ENCODE peak calls at places on chromosomes 6 and 20, in six cellular contexts. One of them, this sample, is unnamed.

GRCh38 chr6:90374201-90374600 is 77.6 kb upstream of the BACH2 start:
- DNase-seq in B cell: no peak
- DNase-seq in fibroblast of the conjunctiva: no peak
- DNase-seq in Calu3: no peak
- DNase-seq in activated CD4-positive, alpha-beta T cell treated with anti-CD3 and anti-CD28 coated beads, Interleukin-2, amount 50 U/mL, for 4 hours: no peak
- DNase-seq in PC-9: no peak
- DNase-seq in this sample: no peak

GRCh38 chr6:80304014-80304413 is 197.5 kb downstream of the BCKDHB start:
- DNase-seq in B cell: no peak
- DNase-seq in fibroblast of the conjunctiva: no peak
- DNase-seq in Calu3: no peak
- DNase-seq in activated CD4-positive, alpha-beta T cell treated with anti-CD3 and anti-CD28 coated beads, Interleukin-2, amount 50 U/mL, for 4 hours: no peak
- DNase-seq in PC-9: no peak
- DNase-seq in this sample: no peak

GRCh38 chr20:4082406-4083102 is 67.2 kb upstream of the RNF24 start:
- DNase-seq in B cell: peak; percentile 49
- DNase-seq in fibroblast of the conjunctiva: no peak
- DNase-seq in Calu3: no peak
- DNase-seq in activated CD4-positive, alpha-beta T cell treated with anti-CD3 and anti-CD28 coated beads, Interleukin-2, amount 50 U/mL, for 4 hours: peak; percentile 12
- DNase-seq in PC-9: peak; percentile 37
- DNase-seq in this sample: peak; percentile 40

GRCh38 chr6:89724981-89725380 is 86.4 kb upstream of the LYRM2 start:
- DNase-seq in B cell: no peak
- DNase-seq in fibroblast of the conjunctiva: no peak
- DNase-seq in Calu3: no peak
- DNase-seq in activated CD4-positive, alpha-beta T cell treated with anti-CD3 and anti-CD28 coated beads, Interleukin-2, amount 50 U/mL, for 4 hours: no peak
- DNase-seq in PC-9: no peak
- DNase-seq in this sample: no peak

GRCh38 chr6:108336971-108337370 is 42.1 kb downstream of the AFG1L start:
- DNase-seq in B cell: no peak
- DNase-seq in fibroblast of the conjunctiva: no peak
- DNase-seq in Calu3: no peak
- DNase-seq in activated CD4-positive, alpha-beta T cell treated with anti-CD3 and anti-CD28 coated beads, Interleukin-2, amount 50 U/mL, for 4 hours: no peak
- DNase-seq in PC-9: no peak
- DNase-seq in this sample: no peak

GRCh38 chr6:139149383-139149782 is 14.5 kb downstream of the HECA start:
- DNase-seq in B cell: no peak
- DNase-seq in fibroblast of the conjunctiva: peak; percentile 20
- DNase-seq in Calu3: no peak
- DNase-seq in activated CD4-positive, alpha-beta T cell treated with anti-CD3 and anti-CD28 coated beads, Interleukin-2, amount 50 U/mL, for 4 hours: no peak
- DNase-seq in PC-9: no peak
- DNase-seq in this sample: no peak

GRCh38 chr6:140774080-140774505 is 1358.6 kb upstream of the GJE1 start:
- DNase-seq in B cell: no peak
- DNase-seq in fibroblast of the conjunctiva: peak; percentile 56
- DNase-seq in Calu3: peak; percentile 0
- DNase-seq in activated CD4-positive, alpha-beta T cell treated with anti-CD3 and anti-CD28 coated beads, Interleukin-2, amount 50 U/mL, for 4 hours: no peak
- DNase-seq in PC-9: peak; percentile 2
- DNase-seq in this sample: peak; percentile 25

GRCh38 chr20:3679749-3680700 is 1.8 kb downstream of the ADAM33 start:
- DNase-seq in B cell: no peak
- DNase-seq in fibroblast of the conjunctiva: peak; percentile 73
- DNase-seq in Calu3: no peak
- DNase-seq in activated CD4-positive, alpha-beta T cell treated with anti-CD3 and anti-CD28 coated beads, Interleukin-2, amount 50 U/mL, for 4 hours: no peak
- DNase-seq in PC-9: no peak
- DNase-seq in this sample: no peak

GRCh38 chr6:158573542-158573931 is 13.6 kb downstream of the TMEM181 start:
- DNase-seq in B cell: no peak
- DNase-seq in fibroblast of the conjunctiva: no peak
- DNase-seq in Calu3: no peak
- DNase-seq in activated CD4-positive, alpha-beta T cell treated with anti-CD3 and anti-CD28 coated beads, Interleukin-2, amount 50 U/mL, for 4 hours: no peak
- DNase-seq in PC-9: no peak
- DNase-seq in this sample: no peak

GRCh38 chr20:34058831-34059230 is 53.2 kb downstream of the EIF2S2 start:
- DNase-seq in B cell: peak; percentile 46
- DNase-seq in fibroblast of the conjunctiva: no peak
- DNase-seq in Calu3: no peak
- DNase-seq in activated CD4-positive, alpha-beta T cell treated with anti-CD3 and anti-CD28 coated beads, Interleukin-2, amount 50 U/mL, for 4 hours: no peak
- DNase-seq in PC-9: no peak
- DNase-seq in this sample: no peak

GRCh38 chr6:157763129-157763893 is 59.7 kb upstream of the SNX9 start:
- DNase-seq in B cell: no peak
- DNase-seq in fibroblast of the conjunctiva: no peak
- DNase-seq in Calu3: peak; percentile 96
- DNase-seq in activated CD4-positive, alpha-beta T cell treated with anti-CD3 and anti-CD28 coated beads, Interleukin-2, amount 50 U/mL, for 4 hours: no peak
- DNase-seq in PC-9: peak; percentile 95
- DNase-seq in this sample: no peak

GRCh38 chr20:14583413-14583812 is 246.0 kb upstream of the FLRT3 start:
- DNase-seq in B cell: no peak
- DNase-seq in fibroblast of the conjunctiva: no peak
- DNase-seq in Calu3: no peak
- DNase-seq in activated CD4-positive, alpha-beta T cell treated with anti-CD3 and anti-CD28 coated beads, Interleukin-2, amount 50 U/mL, for 4 hours: no peak
- DNase-seq in PC-9: no peak
- DNase-seq in this sample: no peak

GRCh38 chr20:699811-700338 is 24.3 kb upstream of the SCRT2 start:
- DNase-seq in B cell: no peak
- DNase-seq in fibroblast of the conjunctiva: no peak
- DNase-seq in Calu3: no peak
- DNase-seq in activated CD4-positive, alpha-beta T cell treated with anti-CD3 and anti-CD28 coated beads, Interleukin-2, amount 50 U/mL, for 4 hours: no peak
- DNase-seq in PC-9: no peak
- DNase-seq in this sample: no peak

GRCh38 chr6:84639396-84639795 is 125.0 kb downstream of the TBX18 start:
- DNase-seq in B cell: no peak
- DNase-seq in fibroblast of the conjunctiva: no peak
- DNase-seq in Calu3: no peak
- DNase-seq in activated CD4-positive, alpha-beta T cell treated with anti-CD3 and anti-CD28 coated beads, Interleukin-2, amount 50 U/mL, for 4 hours: no peak
- DNase-seq in PC-9: no peak
- DNase-seq in this sample: no peak

GRCh38 chr6:147109707-147110106 is 94.5 kb upstream of the STXBP5 start:
- DNase-seq in B cell: no peak
- DNase-seq in fibroblast of the conjunctiva: no peak
- DNase-seq in Calu3: no peak
- DNase-seq in activated CD4-positive, alpha-beta T cell treated with anti-CD3 and anti-CD28 coated beads, Interleukin-2, amount 50 U/mL, for 4 hours: no peak
- DNase-seq in PC-9: no peak
- DNase-seq in this sample: no peak

GRCh38 chr6:137795510-137795909 is 71.5 kb upstream of the TNFAIP3 start:
- DNase-seq in B cell: no peak
- DNase-seq in fibroblast of the conjunctiva: no peak
- DNase-seq in Calu3: no peak
- DNase-seq in activated CD4-positive, alpha-beta T cell treated with anti-CD3 and anti-CD28 coated beads, Interleukin-2, amount 50 U/mL, for 4 hours: no peak
- DNase-seq in PC-9: no peak
- DNase-seq in this sample: no peak

GRCh38 chr6:109095821-109096084 is 446 bp downstream of the CEP57L1 start:
- DNase-seq in B cell: no peak
- DNase-seq in fibroblast of the conjunctiva: no peak
- DNase-seq in Calu3: no peak
- DNase-seq in activated CD4-positive, alpha-beta T cell treated with anti-CD3 and anti-CD28 coated beads, Interleukin-2, amount 50 U/mL, for 4 hours: no peak
- DNase-seq in PC-9: no peak
- DNase-seq in this sample: no peak

GRCh38 chr6:11162262-11162661 is 50.7 kb upstream of the ERVFRD-1 start:
- DNase-seq in B cell: no peak
- DNase-seq in fibroblast of the conjunctiva: no peak
- DNase-seq in Calu3: no peak
- DNase-seq in activated CD4-positive, alpha-beta T cell treated with anti-CD3 and anti-CD28 coated beads, Interleukin-2, amount 50 U/mL, for 4 hours: no peak
- DNase-seq in PC-9: no peak
- DNase-seq in this sample: no peak

GRCh38 chr6:101572627-101573026 is 179.1 kb downstream of the GRIK2 start:
- DNase-seq in B cell: no peak
- DNase-seq in fibroblast of the conjunctiva: no peak
- DNase-seq in Calu3: no peak
- DNase-seq in activated CD4-positive, alpha-beta T cell treated with anti-CD3 and anti-CD28 coated beads, Interleukin-2, amount 50 U/mL, for 4 hours: no peak
- DNase-seq in PC-9: no peak
- DNase-seq in this sample: no peak

GRCh38 chr6:43671801-43672690 is 15.5 kb downstream of the MRPS18A start:
- DNase-seq in B cell: no peak
- DNase-seq in fibroblast of the conjunctiva: no peak
- DNase-seq in Calu3: no peak
- DNase-seq in activated CD4-positive, alpha-beta T cell treated with anti-CD3 and anti-CD28 coated beads, Interleukin-2, amount 50 U/mL, for 4 hours: no peak
- DNase-seq in PC-9: no peak
- DNase-seq in this sample: no peak

GRCh38 chr6:159875194-159875593 is 15.6 kb upstream of the MAS1 start:
- DNase-seq in B cell: no peak
- DNase-seq in fibroblast of the conjunctiva: no peak
- DNase-seq in Calu3: no peak
- DNase-seq in activated CD4-positive, alpha-beta T cell treated with anti-CD3 and anti-CD28 coated beads, Interleukin-2, amount 50 U/mL, for 4 hours: no peak
- DNase-seq in PC-9: no peak
- DNase-seq in this sample: no peak

GRCh38 chr6:144340541-144341371 is 55.6 kb downstream of the UTRN start:
- DNase-seq in B cell: no peak
- DNase-seq in fibroblast of the conjunctiva: peak; percentile 29
- DNase-seq in Calu3: no peak
- DNase-seq in activated CD4-positive, alpha-beta T cell treated with anti-CD3 and anti-CD28 coated beads, Interleukin-2, amount 50 U/mL, for 4 hours: no peak
- DNase-seq in PC-9: no peak
- DNase-seq in this sample: no peak

GRCh38 chr20:31838646-31839292 is 6.6 kb downstream of the FOXS1 start:
- DNase-seq in B cell: no peak
- DNase-seq in fibroblast of the conjunctiva: no peak
- DNase-seq in Calu3: no peak
- DNase-seq in activated CD4-positive, alpha-beta T cell treated with anti-CD3 and anti-CD28 coated beads, Interleukin-2, amount 50 U/mL, for 4 hours: no peak
- DNase-seq in PC-9: peak; percentile 57
- DNase-seq in this sample: no peak

GRCh38 chr20:3115190-3116107 is 30.9 kb upstream of the AVP start:
- DNase-seq in B cell: no peak
- DNase-seq in fibroblast of the conjunctiva: peak; percentile 30
- DNase-seq in Calu3: peak; percentile 24
- DNase-seq in activated CD4-positive, alpha-beta T cell treated with anti-CD3 and anti-CD28 coated beads, Interleukin-2, amount 50 U/mL, for 4 hours: peak; percentile 11
- DNase-seq in PC-9: peak; percentile 33
- DNase-seq in this sample: peak; percentile 83

GRCh38 chr20:48685300-48685699 is 142.5 kb downstream of the PREX1 start:
- DNase-seq in B cell: no peak
- DNase-seq in fibroblast of the conjunctiva: no peak
- DNase-seq in Calu3: no peak
- DNase-seq in activated CD4-positive, alpha-beta T cell treated with anti-CD3 and anti-CD28 coated beads, Interleukin-2, amount 50 U/mL, for 4 hours: no peak
- DNase-seq in PC-9: no peak
- DNase-seq in this sample: no peak

GRCh38 chr20:50843331-50844276 is 48.7 kb downstream of the BCAS4 start:
- DNase-seq in B cell: no peak
- DNase-seq in fibroblast of the conjunctiva: no peak
- DNase-seq in Calu3: no peak
- DNase-seq in activated CD4-positive, alpha-beta T cell treated with anti-CD3 and anti-CD28 coated beads, Interleukin-2, amount 50 U/mL, for 4 hours: no peak
- DNase-seq in PC-9: no peak
- DNase-seq in this sample: no peak

GRCh38 chr6:22737331-22737730 is 168.0 kb downstream of the HDGFL1 start:
- DNase-seq in B cell: no peak
- DNase-seq in fibroblast of the conjunctiva: no peak
- DNase-seq in Calu3: peak; percentile 29
- DNase-seq in activated CD4-positive, alpha-beta T cell treated with anti-CD3 and anti-CD28 coated beads, Interleukin-2, amount 50 U/mL, for 4 hours: no peak
- DNase-seq in PC-9: peak; percentile 3
- DNase-seq in this sample: no peak

GRCh38 chr6:56695702-56696101 is 53.0 kb upstream of the DST start:
- DNase-seq in B cell: no peak
- DNase-seq in fibroblast of the conjunctiva: no peak
- DNase-seq in Calu3: no peak
- DNase-seq in activated CD4-positive, alpha-beta T cell treated with anti-CD3 and anti-CD28 coated beads, Interleukin-2, amount 50 U/mL, for 4 hours: no peak
- DNase-seq in PC-9: no peak
- DNase-seq in this sample: no peak

GRCh38 chr20:18428490-18429173 is 38.2 kb downstream of the DZANK1 start:
- DNase-seq in B cell: no peak
- DNase-seq in fibroblast of the conjunctiva: peak; percentile 27
- DNase-seq in Calu3: no peak
- DNase-seq in activated CD4-positive, alpha-beta T cell treated with anti-CD3 and anti-CD28 coated beads, Interleukin-2, amount 50 U/mL, for 4 hours: no peak
- DNase-seq in PC-9: no peak
- DNase-seq in this sample: no peak